ENCODE peak calls at places on chromosomes 11 and 22, in six cellular contexts. A is ELR; Q is GM03348; B is stimulated activated naive CD8-positive, alpha-beta T cell treated with anti-CD3 and anti-CD28 coated beads, Interleukin-15, Interleukin-2, amounts not matched to agents 100 U/mL and 50 U/mL, for 24 hours; F is dorsolateral prefrontal cortex; U is neural progenitor cell. D is an unnamed sample.
A peak's percentile ranks its signal among the peaks of the same experiment; 100 is the strongest.

GRCh38 chr11:118659314-118659939 is 20.0 kb downstream of the TREH start:
- DNase-seq in A (peak; percentile 88), Q (peak; percentile 96), B (peak; percentile 96), F (peak; percentile 89), U (peak; percentile 95), D (peak; percentile 95)

GRCh38 chr11:107769189-107769588 is 57.3 kb upstream of the SLN start:
- DNase-seq in A (peak; percentile 83), Q (no peak), B (no peak), F (no peak), U (no peak), D (no peak)

GRCh38 chr11:134654161-134654915 is 242.3 kb upstream of the B3GAT1 start:
- DNase-seq in A (no peak), Q (no peak), B (peak; percentile 50), F (peak; percentile 29), U (no peak), D (peak; percentile 1)

GRCh38 chr22:32880906-32881596 is 79.5 kb downstream of the TIMP3 start:
- DNase-seq in A (peak; percentile 16), Q (no peak), B (peak; percentile 8), F (peak; percentile 54), U (no peak), D (no peak)

GRCh38 chr11:112694813-112695212 is 266.4 kb upstream of the NCAM1 start:
- DNase-seq in A (peak; percentile 19), Q (no peak), B (no peak), F (no peak), U (no peak), D (no peak)

GRCh38 chr22:20567993-20568417 is 60.6 kb downstream of the MED15 start:
- DNase-seq in A (peak; percentile 79), Q (peak; percentile 65), B (no peak), F (no peak), U (no peak), D (no peak)

GRCh38 chr11:8328231-8328794 is 64.6 kb upstream of the LMO1 start:
- DNase-seq in A (no peak), Q (no peak), B (no peak), F (no peak), U (no peak), D (no peak)

GRCh38 chr11:106281455-106282173 is 204.2 kb downstream of the AASDHPPT start:
- DNase-seq in A (peak; percentile 92), Q (peak; percentile 23), B (no peak), F (no peak), U (no peak), D (no peak)

GRCh38 chr22:44639891-44640617 is 62.0 kb upstream of the PRR5 start:
- DNase-seq in A (no peak), Q (no peak), B (no peak), F (no peak), U (no peak), D (no peak)

GRCh38 chr11:106961518-106961917 is 56.8 kb downstream of the GUCY1A2 start:
- DNase-seq in A (peak; percentile 83), Q (peak; percentile 73), B (no peak), F (no peak), U (no peak), D (no peak)

GRCh38 chr11:31237819-31238771 is 131.4 kb downstream of the DCDC1 start:
- DNase-seq in A (peak; percentile 47), Q (no peak), B (no peak), F (no peak), U (peak; percentile 89), D (no peak)

GRCh38 chr11:73200256-73200655 is 17.8 kb upstream of the P2RY2 start:
- DNase-seq in A (no peak), Q (no peak), B (no peak), F (no peak), U (peak; percentile 42), D (no peak)

GRCh38 chr11:72652871-72653615 is 21.2 kb downstream of the PDE2A start:
- DNase-seq in A (no peak), Q (no peak), B (no peak), F (no peak), U (peak; percentile 94), D (no peak)

GRCh38 chr11:111823131-111823530 is 48.2 kb downstream of the ALG9 start:
- DNase-seq in A (no peak), Q (no peak), B (no peak), F (no peak), U (no peak), D (no peak)

GRCh38 chr11:106159846-106160245 is 82.4 kb downstream of the AASDHPPT start:
- DNase-seq in A (peak; percentile 13), Q (peak; percentile 12), B (no peak), F (no peak), U (no peak), D (no peak)

GRCh38 chr11:1225386-1226225 is 2.7 kb downstream of the MUC5B start:
- DNase-seq in A (no peak), Q (no peak), B (no peak), F (peak; percentile 22), U (peak; percentile 2), D (no peak)

GRCh38 chr11:84691830-84692229 is 935.3 kb downstream of the DLG2 start:
- DNase-seq in A (no peak), Q (no peak), B (no peak), F (no peak), U (peak; percentile 55), D (no peak)

GRCh38 chr11:65491614-65492386 is 7.0 kb upstream of the MALAT1 start:
- DNase-seq in A (peak; percentile 90), Q (peak; percentile 43), B (peak; percentile 48), F (peak; percentile 82), U (peak; percentile 86), D (no peak)

GRCh38 chr11:109772846-109773400 is 320.3 kb upstream of the ZC3H12C start:
- DNase-seq in A (no peak), Q (no peak), B (no peak), F (peak; percentile 45), U (no peak), D (no peak)

GRCh38 chr22:19982991-19983578 is 33.5 kb downstream of the ARVCF start:
- DNase-seq in A (no peak), Q (no peak), B (no peak), F (no peak), U (no peak), D (no peak)

GRCh38 chr11:2746401-2747230 is 46.8 kb upstream of the KCNQ1OT1 start:
- DNase-seq in A (no peak), Q (no peak), B (no peak), F (no peak), U (no peak), D (no peak)

GRCh38 chr11:65506316-65506769 is 7.5 kb downstream of the MALAT1 start:
- DNase-seq in A (no peak), Q (no peak), B (no peak), F (no peak), U (no peak), D (no peak)

GRCh38 chr11:70901951-70902521 is 350.3 kb downstream of the SHANK2 start:
- DNase-seq in A (no peak), Q (no peak), B (no peak), F (no peak), U (no peak), D (no peak)

GRCh38 chr11:133007020-133007584 is 525.2 kb downstream of the OPCML start:
- DNase-seq in A (no peak), Q (no peak), B (no peak), F (no peak), U (no peak), D (no peak)

GRCh38 chr11:130001491-130002351 is 914 bp downstream of the PRDM10 start:
- DNase-seq in A (peak; percentile 45), Q (peak; percentile 85), B (no peak), F (no peak), U (peak; percentile 92), D (peak; percentile 33)

GRCh38 chr11:27599217-27599616 is 92.6 kb upstream of the LIN7C start:
- DNase-seq in A (no peak), Q (no peak), B (no peak), F (no peak), U (peak; percentile 35), D (no peak)

GRCh38 chr22:41687901-41688364 is 734 bp downstream of the SNU13 start:
- DNase-seq in A (peak; percentile 59), Q (peak; percentile 45), B (no peak), F (no peak), U (peak; percentile 54), D (no peak)

D was measured in stimulated activated CD4-positive, alpha-beta T cell treated with anti-CD3 and anti-CD28 coated beads, Interleukin-2, amount 100 ng/mL, for 48 hours.